ENCODE peak calls at places on chromosomes 6 and 20, in nine cellular contexts. O, V, E, H, L, C, T, X and R are unnamed samples.

GRCh38 chr6:126312013-126312665 is 27.8 kb upstream of the CENPW start:
- DNase-seq in H (peak), C (peak), L (peak), X (no peak), O (no peak), V (no peak), T (peak), E (no peak), R (peak)

GRCh38 chr6:152943260-152943897 is 39.5 kb downstream of the FBXO5 start:
- DNase-seq in X (no peak), C (no peak), O (no peak), H (no peak), L (no peak), E (no peak), T (no peak), V (no peak), R (no peak)

GRCh38 chr6:15957655-15958169 is 171.2 kb upstream of the MYLIP start:
- DNase-seq in O (no peak), C (no peak), E (no peak), L (no peak), V (no peak), X (no peak), T (no peak), H (no peak), R (no peak)

GRCh38 chr20:20465259-20465658 is 97.4 kb downstream of the INSM1 start:
- DNase-seq in X (no peak), L (no peak), H (peak), V (no peak), C (no peak), E (no peak), O (peak), T (peak), R (peak)

GRCh38 chr6:45377041-45377554 is 636 bp downstream of the SUPT3H start:
- DNase-seq in O (no peak), V (peak), E (no peak), T (no peak), X (no peak), H (no peak), C (no peak), L (no peak), R (peak)

GRCh38 chr6:157148391-157149323 is 174.7 kb downstream of the TMEM242 start:
- DNase-seq in T (peak), O (peak), E (no peak), L (peak), V (peak), C (no peak), X (peak), H (no peak), R (no peak)

GRCh38 chr6:39228111-39228971 is 934 bp downstream of the KCNK5 start:
- DNase-seq in E (no peak), X (no peak), T (no peak), V (no peak), C (no peak), L (no peak), H (no peak), O (no peak), R (no peak)

GRCh38 chr6:37607949-37608348 is 89.7 kb downstream of the MDGA1 start:
- DNase-seq in T (peak), L (peak), X (no peak), H (no peak), O (peak), E (no peak), C (no peak), V (no peak), R (peak)

GRCh38 chr20:8997720-8998119 is 71.2 kb upstream of the PLCB4 start:
- DNase-seq in V (no peak), T (no peak), H (no peak), C (no peak), O (no peak), X (no peak), E (peak), L (no peak), R (peak)

GRCh38 chr6:38990475-38990874 is 58.1 kb upstream of the GLP1R start:
- DNase-seq in O (no peak), X (no peak), H (no peak), T (no peak), V (no peak), E (no peak), C (no peak), L (no peak), R (peak)

GRCh38 chr6:35052694-35053565 is 88.2 kb downstream of the TCP11 start:
- DNase-seq in O (peak), H (no peak), X (peak), T (no peak), V (peak), C (no peak), E (no peak), L (peak), R (no peak)

GRCh38 chr20:47620808-47621805 is 119.4 kb downstream of the NCOA3 start:
- DNase-seq in E (peak), X (no peak), L (peak), T (peak), V (no peak), C (peak), H (no peak), O (peak), R (peak)

GRCh38 chr6:423799-424345 is 32.3 kb downstream of the IRF4 start:
- DNase-seq in C (no peak), T (no peak), H (no peak), V (no peak), O (no peak), E (no peak), X (no peak), L (no peak), R (peak)

GRCh38 chr6:158474961-158475343 is 84.9 kb upstream of the TMEM181 start:
- DNase-seq in C (no peak), L (no peak), H (no peak), O (no peak), E (no peak), T (peak), V (no peak), X (no peak), R (no peak)

GRCh38 chr6:169934699-169935347 is 183.4 kb downstream of the ERMARD start:
- DNase-seq in C (no peak), H (no peak), O (no peak), L (no peak), V (no peak), T (no peak), X (no peak), E (no peak), R (no peak)

GRCh38 chr6:154474636-154475428 is 35.7 kb downstream of the CNKSR3 start:
- DNase-seq in X (no peak), V (no peak), O (no peak), H (no peak), T (peak), E (no peak), L (peak), C (no peak), R (no peak)

GRCh38 chr6:72553531-72554202 is 68.2 kb upstream of the KCNQ5 start:
- DNase-seq in V (no peak), H (no peak), L (peak), O (no peak), T (peak), X (no peak), C (no peak), E (peak), R (peak)

GRCh38 chr20:35395728-35396127 is 16.0 kb downstream of the UQCC1 start:
- DNase-seq in X (no peak), O (no peak), C (no peak), E (no peak), H (no peak), L (peak), V (peak), T (peak), R (no peak)

GRCh38 chr20:39885975-39886649 is 802.9 kb downstream of the MAFB start:
- DNase-seq in T (peak), V (peak), L (peak), E (no peak), C (peak), X (peak), H (peak), O (peak), R (peak)

GRCh38 chr6:138593100-138593877 is 94.0 kb upstream of the NHSL1 start:
- DNase-seq in H (no peak), X (no peak), V (peak), T (peak), E (no peak), O (no peak), L (peak), C (peak), R (peak)

GRCh38 chr20:58256842-58257241 is 28.4 kb upstream of the ANKRD60 start:
- DNase-seq in T (no peak), E (no peak), C (no peak), V (no peak), O (no peak), H (no peak), X (no peak), L (no peak), R (peak)

GRCh38 chr20:32450484-32451061 is 92.4 kb downstream of the ASXL1 start:
- DNase-seq in V (no peak), E (no peak), L (no peak), C (no peak), O (no peak), T (no peak), H (no peak), X (peak), R (no peak)

GRCh38 chr6:21164768-21165326 is 428.7 kb upstream of the SOX4 start:
- DNase-seq in L (peak), V (no peak), O (no peak), C (peak), X (no peak), T (no peak), H (no peak), E (no peak), R (no peak)

GRCh38 chr6:128370072-128370471 is 150.3 kb downstream of the PTPRK start:
- DNase-seq in C (no peak), L (peak), E (no peak), H (no peak), V (no peak), O (no peak), X (no peak), T (peak), R (no peak)

GRCh38 chr6:82364087-82365010 is 732 bp downstream of the TPBG start:
- DNase-seq in V (peak), T (peak), C (peak), H (no peak), L (peak), X (peak), O (no peak), E (peak), R (peak)

GRCh38 chr6:116764961-116765841 is at the start of gene FAM162B:
- DNase-seq in C (no peak), X (peak), V (peak), H (no peak), L (peak), T (peak), O (no peak), E (no peak), R (peak)

GRCh38 chr6:16659471-16660156 is 101.6 kb downstream of the ATXN1 start:
- DNase-seq in H (no peak), E (no peak), O (no peak), C (peak), T (no peak), V (no peak), X (no peak), L (no peak), R (no peak)

GRCh38 chr6:129753422-129753821 is 43.4 kb upstream of the ARHGAP18 start:
- DNase-seq in T (peak), L (peak), O (no peak), E (no peak), C (no peak), X (no peak), H (no peak), V (no peak), R (no peak)

GRCh38 chr6:37695857-37696219 is 1.8 kb downstream of the MDGA1 start:
- DNase-seq in L (peak), H (no peak), E (no peak), X (no peak), O (no peak), V (no peak), T (no peak), C (no peak), R (no peak)

GRCh38 chr6:40328376-40328987 is 258.7 kb downstream of the LRFN2 start:
- DNase-seq in L (peak), V (no peak), C (peak), O (peak), T (no peak), E (peak), X (peak), H (no peak), R (peak)

GRCh38 chr6:4885534-4885933 is 109.3 kb downstream of the CDYL start:
- DNase-seq in H (no peak), X (no peak), O (no peak), L (no peak), T (no peak), E (no peak), C (no peak), V (no peak), R (no peak)

GRCh38 chr20:23683281-23683680 is 5.6 kb downstream of the CST4 start:
- DNase-seq in V (no peak), X (no peak), C (no peak), L (no peak), E (no peak), H (no peak), O (no peak), T (peak), R (no peak)

GRCh38 chr6:168746643-168747042 is 305.7 kb downstream of the SMOC2 start:
- DNase-seq in T (peak), L (no peak), C (no peak), O (no peak), H (no peak), X (no peak), E (no peak), V (no peak), R (no peak)

GRCh38 chr6:125236536-125237327 is 65.0 kb downstream of the HDDC2 start:
- DNase-seq in V (no peak), T (peak), L (no peak), E (no peak), O (no peak), C (no peak), H (no peak), X (no peak), R (no peak)

GRCh38 chr20:9220874-9221547 is 152.1 kb downstream of the PLCB4 start:
- DNase-seq in E (no peak), X (no peak), T (peak), V (no peak), O (no peak), C (no peak), L (peak), H (no peak), R (peak)

GRCh38 chr6:68756454-68757375 is 121.6 kb downstream of the ADGRB3 start:
- DNase-seq in H (no peak), X (peak), L (no peak), O (peak), E (no peak), V (no peak), T (no peak), C (no peak), R (no peak)